ENCODE peak calls at places on chromosome 22, in four cellular contexts. F, U, B and N are unnamed samples.

GRCh38 chr22:29316429-29316828 is 932 bp upstream of the RASL10A start:
- DNase-seq in F (no peak), U (no peak), B (no peak), N (no peak)

GRCh38 chr22:25156736-25157135 is 42.9 kb upstream of the CRYBB3 start:
- DNase-seq in F (no peak), U (no peak), B (no peak), N (no peak)

GRCh38 chr22:29268511-29269229 is 602 bp downstream of the EWSR1 start:
- DNase-seq in F (peak), U (no peak), B (peak), N (peak)

GRCh38 chr22:38935023-38935422 is 22.4 kb upstream of the APOBEC3A start:
- DNase-seq in F (no peak), U (no peak), B (no peak), N (no peak)

GRCh38 chr22:38732251-38732815 is 23.5 kb downstream of the SUN2 start:
- DNase-seq in F (no peak), U (no peak), B (no peak), N (no peak)

GRCh38 chr22:36768616-36769015 is 7.3 kb downstream of the IFT27 start:
- DNase-seq in F (no peak), U (no peak), B (no peak), N (no peak)

GRCh38 chr22:29617922-29618629 is 14.6 kb downstream of the NF2 start:
- DNase-seq in F (no peak), U (no peak), B (no peak), N (no peak)

GRCh38 chr22:24952837-24953293 is 349 bp downstream of the KIAA1671 start:
- DNase-seq in F (no peak), U (no peak), B (peak), N (peak)

GRCh38 chr22:33658775-33659174 is 261.5 kb downstream of the LARGE1 start:
- DNase-seq in F (no peak), U (no peak), B (no peak), N (no peak)

GRCh38 chr22:26681395-26681821 is 24.0 kb downstream of the MIAT start:
- DNase-seq in F (no peak), U (no peak), B (no peak), N (peak)

GRCh38 chr22:47206185-47206584 is 443.7 kb downstream of the TBC1D22A start:
- DNase-seq in F (no peak), U (no peak), B (no peak), N (no peak)

GRCh38 chr22:29204617-29205183 is 996 bp upstream of the EMID1 start:
- DNase-seq in F (peak), U (no peak), B (no peak), N (no peak)

GRCh38 chr22:50186789-50187523 is 1.2 kb downstream of the TRABD start:
- DNase-seq in F (no peak), U (no peak), B (no peak), N (no peak)

GRCh38 chr22:40367342-40367741 is 3.1 kb upstream of the SGSM3 start:
- DNase-seq in F (no peak), U (no peak), B (no peak), N (no peak)

GRCh38 chr22:36809351-36809750 is 7.5 kb downstream of the PVALB start:
- DNase-seq in F (no peak), U (no peak), B (no peak), N (no peak)

GRCh38 chr22:40128989-40129388 is 48.7 kb upstream of the TNRC6B start:
- DNase-seq in F (no peak), U (no peak), B (no peak), N (no peak)

GRCh38 chr22:33821290-33821689 is 99.0 kb downstream of the LARGE1 start:
- DNase-seq in F (no peak), U (no peak), B (no peak), N (no peak)

GRCh38 chr22:22061085-22062077 is 78.8 kb upstream of the TOP3B start:
- DNase-seq in F (no peak), U (no peak), B (peak), N (no peak)

GRCh38 chr22:50040717-50041116 is 17.4 kb downstream of the TTLL8 start:
- DNase-seq in F (no peak), U (no peak), B (no peak), N (no peak)

GRCh38 chr22:30636226-30637077 is 871 bp downstream of the SLC35E4 start:
- DNase-seq in F (peak), U (no peak), B (no peak), N (peak)

GRCh38 chr22:46454910-46455269 is 82.5 kb downstream of the CELSR1 start:
- DNase-seq in F (no peak), U (no peak), B (no peak), N (no peak)

GRCh38 chr22:36435516-36436415 is 45.7 kb downstream of the TXN2 start:
- DNase-seq in F (no peak), U (peak), B (peak), N (peak)

GRCh38 chr22:26606611-26607010 is 11.2 kb downstream of the CRYBB1 start:
- DNase-seq in F (peak), U (no peak), B (no peak), N (no peak)

GRCh38 chr22:46929046-46929688 is 166.7 kb downstream of the TBC1D22A start:
- DNase-seq in F (no peak), U (no peak), B (no peak), N (no peak)

GRCh38 chr22:50048836-50049235 is 9.3 kb downstream of the TTLL8 start:
- DNase-seq in F (no peak), U (no peak), B (no peak), N (no peak)

GRCh38 chr22:23233746-23234408 is 53.6 kb downstream of the BCR start:
- DNase-seq in F (peak), U (no peak), B (no peak), N (no peak)
- TF ChIP-seq TCF7 in F (no peak), U (no peak), B (no peak), N (no peak)

DNA sequence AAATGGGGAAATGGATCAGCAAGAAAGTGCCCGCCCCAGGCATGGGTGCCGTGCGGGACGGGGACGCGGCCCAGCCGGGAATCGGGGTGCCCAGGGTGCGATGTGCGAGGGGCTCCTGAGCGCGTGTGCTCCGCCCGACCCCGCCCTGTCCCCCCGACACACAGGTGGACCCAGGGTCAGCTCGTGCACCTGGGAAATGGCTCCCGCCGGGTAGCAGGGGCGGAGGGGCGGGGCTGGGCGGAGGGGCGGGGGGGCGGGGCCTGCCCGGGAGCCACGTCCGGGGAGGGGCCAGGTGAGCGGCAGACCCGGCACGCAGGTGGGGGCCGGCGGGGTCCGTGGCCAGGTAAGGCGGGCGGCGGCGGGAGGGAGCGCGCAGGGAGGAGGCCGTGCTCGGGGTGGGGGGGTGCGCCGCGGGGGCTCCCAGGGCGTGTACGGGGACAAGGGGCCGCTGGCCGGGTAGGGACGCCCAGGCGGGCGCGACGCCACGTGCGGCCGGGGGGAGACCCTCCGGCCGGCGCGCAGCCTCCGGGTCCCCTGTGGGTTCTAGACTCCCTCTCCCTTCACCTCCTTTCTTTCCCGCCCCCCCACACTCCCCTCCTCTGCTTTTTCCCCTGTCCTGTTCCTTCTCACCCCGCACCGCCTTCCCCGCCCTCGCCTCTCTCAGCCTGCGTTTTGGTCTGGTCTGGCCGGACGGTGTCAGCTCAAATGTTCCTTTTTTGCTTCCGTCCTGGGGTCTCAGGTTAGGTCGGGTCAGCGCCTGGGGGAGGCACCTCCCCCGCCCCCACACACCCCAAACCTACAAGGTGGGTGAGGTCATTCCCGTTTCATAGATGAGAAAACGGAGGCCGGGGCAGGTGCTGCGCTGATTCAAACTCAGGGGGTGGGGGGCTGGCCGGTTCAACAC is at the start of gene ARHGAP8:
- DNase-seq in F (peak), U (no peak), B (no peak), N (peak)
- TF ChIP-seq TCF7 in F (no peak), U (no peak), B (no peak), N (no peak)

GRCh38 chr22:45441158-45441557 is 27.7 kb downstream of the RIBC2 start:
- DNase-seq in F (no peak), U (no peak), B (peak), N (peak)
- TF ChIP-seq TCF7 in F (no peak), U (no peak), B (no peak), N (no peak)

GRCh38 chr22:19801340-19802000 is 40.9 kb downstream of the TBX1 start:
- DNase-seq in F (no peak), U (no peak), B (no peak), N (no peak)
- TF ChIP-seq TCF7 in F (no peak), U (no peak), B (no peak), N (no peak)

GRCh38 chr22:48405741-48406140 is 1421.9 kb downstream of the BRD1 start:
- DNase-seq in F (no peak), U (no peak), B (no peak), N (no peak)

GRCh38 chr22:48402591-48403031 is 1425.1 kb downstream of the BRD1 start:
- DNase-seq in F (no peak), U (no peak), B (no peak), N (no peak)

GRCh38 chr22:48404004-48404403 is 1423.7 kb downstream of the BRD1 start:
- DNase-seq in F (no peak), U (no peak), B (no peak), N (no peak)

GRCh38 chr22:48404801-48405447 is 1422.7 kb downstream of the BRD1 start:
- DNase-seq in F (no peak), U (no peak), B (no peak), N (no peak)

DNA sequence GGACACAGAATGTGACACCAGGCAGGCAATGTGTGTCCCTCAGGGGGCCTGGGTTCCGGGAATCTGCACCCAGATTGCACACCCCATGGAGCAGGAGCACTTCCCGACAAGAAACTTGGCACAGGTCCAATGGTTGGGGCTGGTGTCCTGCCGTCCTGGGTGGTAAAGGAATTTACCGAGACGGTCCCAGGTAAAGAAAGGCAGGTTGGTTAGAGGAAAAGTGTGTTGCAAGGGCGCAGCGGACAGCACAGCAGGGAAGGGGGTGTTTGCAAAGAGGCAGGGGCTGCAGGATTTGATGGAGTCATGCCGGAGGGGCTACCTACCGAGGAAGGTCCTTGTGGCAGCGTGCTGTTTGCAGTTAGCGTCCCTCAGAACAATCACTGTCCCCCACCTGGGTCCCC is 1424.2 kb downstream of the BRD1 start:
- DNase-seq in F (no peak), U (no peak), B (no peak), N (no peak)
- TF ChIP-seq TCF7 in F (no peak), U (no peak), B (no peak), N (no peak)

GRCh38 chr22:19477321-19478085 is 1.5 kb downstream of the UFD1 start:
- DNase-seq in F (no peak), U (no peak), B (peak), N (no peak)

GRCh38 chr22:19480173-19480568 is 451 bp downstream of the CDC45 start:
- DNase-seq in F (no peak), U (no peak), B (peak), N (no peak)

GRCh38 chr22:19479358-19480172 is at the start of gene CDC45:
- DNase-seq in F (peak), U (peak), B (peak), N (peak)

GRCh38 chr22:19478086-19478392 is 954 bp downstream of the UFD1 start:
- DNase-seq in F (no peak), U (no peak), B (no peak), N (no peak)

DNA sequence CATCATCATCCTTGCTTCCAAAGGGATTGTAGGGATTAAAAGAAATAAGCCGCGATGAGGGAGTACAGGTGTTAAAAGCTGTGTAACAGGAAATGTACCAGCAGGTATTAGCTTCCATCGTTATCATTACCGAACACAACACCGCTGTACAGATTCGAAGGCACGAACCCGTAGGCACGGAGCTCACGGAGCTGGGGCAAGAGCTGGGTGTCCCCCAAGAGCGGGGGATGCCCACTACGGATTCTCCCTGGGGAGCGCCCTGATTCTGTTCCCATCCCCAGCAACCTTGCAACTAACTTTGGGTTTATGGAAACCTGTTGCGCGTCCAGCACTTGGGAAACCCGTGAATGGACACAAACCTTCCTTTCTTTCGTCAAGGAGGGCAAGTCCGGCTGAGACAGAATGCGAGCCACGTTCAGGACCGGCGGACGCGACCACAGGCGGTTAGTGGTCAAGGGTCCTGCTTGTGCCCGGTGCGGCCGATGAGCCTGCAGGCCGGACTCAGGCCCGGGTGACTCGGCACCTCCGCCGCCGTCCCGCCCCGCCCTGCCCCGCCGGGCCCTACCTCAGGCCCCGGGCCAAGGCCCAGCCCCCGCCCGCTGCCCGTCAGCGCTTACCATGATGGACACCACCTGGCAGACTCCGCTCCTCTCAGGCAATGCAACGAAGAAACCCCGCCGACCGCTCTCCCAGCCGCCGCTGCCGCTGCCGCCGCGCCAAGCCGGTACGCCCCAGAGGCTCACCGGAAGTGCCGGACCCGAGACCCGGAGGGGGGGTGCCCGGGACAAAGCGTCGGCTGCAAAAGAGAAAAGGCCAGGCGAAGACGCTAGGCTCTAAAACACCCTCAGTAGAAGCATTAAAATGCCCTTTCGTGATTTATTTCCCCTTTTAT is at the start of gene UFD1:
- DNase-seq in F (peak), U (no peak), B (peak), N (peak)
- TF ChIP-seq TCF7 in F (no peak), U (no peak), B (no peak), N (no peak)